ENCODE peak calls at places on chromosomes 11 and 22, in five cellular contexts. M, O, L, I and V are unnamed samples.

GRCh38 chr22:44026630-44027511 is 2.8 kb downstream of the PARVB start:
- DNase-seq in M (peak), O (peak), L (peak), I (peak), V (no peak)

GRCh38 chr22:40462195-40462988 is 92.0 kb downstream of the SGSM3 start:
- DNase-seq in M (no peak), O (no peak), L (no peak), I (no peak), V (no peak)

GRCh38 chr11:125250316-125250870 is 85.8 kb downstream of the PKNOX2 start:
- DNase-seq in M (no peak), O (no peak), L (no peak), I (no peak), V (no peak)

GRCh38 chr22:21590809-21591641 is 23.5 kb downstream of the UBE2L3 start:
- DNase-seq in M (no peak), O (no peak), L (no peak), I (peak), V (no peak)

GRCh38 chr22:47203554-47203991 is 441.1 kb downstream of the TBC1D22A start:
- DNase-seq in M (peak), O (peak), L (no peak), I (no peak), V (no peak)

GRCh38 chr11:68313574-68314202 is 1.3 kb downstream of the LRP5 start:
- DNase-seq in M (no peak), O (no peak), L (no peak), I (no peak), V (no peak)

GRCh38 chr11:113349528-113349927 is 35.1 kb downstream of the TTC12 start:
- DNase-seq in M (no peak), O (no peak), L (no peak), I (no peak), V (no peak)

GRCh38 chr11:122276221-122276620 is 160.2 kb upstream of the BLID start:
- DNase-seq in M (no peak), O (no peak), L (no peak), I (no peak), V (no peak)

GRCh38 chr11:83285131-83285770 is 916 bp downstream of the CCDC90B start:
- DNase-seq in M (no peak), O (no peak), L (no peak), I (peak), V (no peak)

GRCh38 chr22:23791737-23792645 is 5.2 kb downstream of the SMARCB1 start:
- DNase-seq in M (no peak), O (no peak), L (no peak), I (no peak), V (peak)

GRCh38 chr11:60396790-60397189 is 531 bp downstream of the MS4A14 start:
- DNase-seq in M (no peak), O (no peak), L (no peak), I (peak), V (no peak)

GRCh38 chr11:62646825-62647608 is 604 bp upstream of the GANAB start:
- DNase-seq in M (no peak), O (peak), L (no peak), I (no peak), V (no peak)

GRCh38 chr11:66579017-66579606 is 10.7 kb upstream of the CTSF start:
- DNase-seq in M (peak), O (peak), L (peak), I (peak), V (no peak)

GRCh38 chr11:95611827-95612226 is 177.8 kb downstream of the FAM76B start:
- DNase-seq in M (no peak), O (no peak), L (no peak), I (no peak), V (no peak)

GRCh38 chr22:19874307-19875060 is 19.8 kb upstream of the GNB1L start:
- DNase-seq in M (no peak), O (peak), L (no peak), I (no peak), V (peak)

GRCh38 chr11:11814614-11815452 is 26.9 kb upstream of the USP47 start:
- DNase-seq in M (no peak), O (no peak), L (no peak), I (no peak), V (no peak)

GRCh38 chr11:47395225-47396048 is 13.0 kb upstream of the SLC39A13 start:
- DNase-seq in M (no peak), O (no peak), L (no peak), I (no peak), V (peak)

GRCh38 chr11:68204402-68204801 is 8.7 kb downstream of the KMT5B start:
- DNase-seq in M (no peak), O (no peak), L (no peak), I (no peak), V (no peak)

GRCh38 chr11:103863497-103863896 is 172.9 kb upstream of the DDI1 start:
- DNase-seq in M (no peak), O (no peak), L (no peak), I (no peak), V (no peak)

GRCh38 chr11:76773921-76774361 is 9.2 kb upstream of the TSKU start:
- DNase-seq in M (peak), O (no peak), L (no peak), I (no peak), V (no peak)

GRCh38 chr11:2446590-2447252 is 1.9 kb downstream of the KCNQ1 start:
- DNase-seq in M (no peak), O (no peak), L (no peak), I (peak), V (peak)

GRCh38 chr11:56816259-56816658 is 67.8 kb upstream of the OR9G4 start:
- DNase-seq in M (no peak), O (no peak), L (no peak), I (no peak), V (no peak)

GRCh38 chr11:68411501-68411991 is 49.0 kb upstream of the PPP6R3 start:
- DNase-seq in M (no peak), O (no peak), L (no peak), I (no peak), V (no peak)

GRCh38 chr11:102882389-102883024 is 7.7 kb upstream of the MMP12 start:
- DNase-seq in M (no peak), O (no peak), L (no peak), I (no peak), V (no peak)

GRCh38 chr11:8988329-8989234 is 15.2 kb downstream of the NRIP3 start:
- DNase-seq in M (no peak), O (no peak), L (no peak), I (no peak), V (no peak)

GRCh38 chr11:119773016-119773415 is 44.0 kb upstream of the NECTIN1 start:
- DNase-seq in M (no peak), O (no peak), L (no peak), I (no peak), V (no peak)

GRCh38 chr11:79950172-79950571 is 509.3 kb upstream of the TENM4 start:
- DNase-seq in M (no peak), O (no peak), L (no peak), I (no peak), V (no peak)

GRCh38 chr11:1304376-1304775 is 5.1 kb downstream of the TOLLIP start:
- DNase-seq in M (peak), O (no peak), L (no peak), I (no peak), V (no peak)

GRCh38 chr22:21876486-21877176 is 9.2 kb upstream of the MAPK1 start:
- DNase-seq in M (no peak), O (no peak), L (no peak), I (no peak), V (no peak)

GRCh38 chr11:98307827-98308491 is 712.8 kb upstream of the CNTN5 start:
- DNase-seq in M (no peak), O (no peak), L (no peak), I (no peak), V (no peak)

GRCh38 chr11:34358666-34359547 is 1.1 kb upstream of the ABTB2 start:
- DNase-seq in M (peak), O (peak), L (peak), I (peak), V (peak)

GRCh38 chr11:34357646-34358257 is at the start of gene ABTB2:
- DNase-seq in M (peak), O (peak), L (peak), I (peak), V (peak)

GRCh38 chr11:34358258-34358665 is 452 bp upstream of the ABTB2 start:
- DNase-seq in M (peak), O (peak), L (peak), I (no peak), V (no peak)

GRCh38 chr11:34360056-34360455 is 2.2 kb upstream of the ABTB2 start:
- DNase-seq in M (no peak), O (no peak), L (no peak), I (no peak), V (no peak)

DNA sequence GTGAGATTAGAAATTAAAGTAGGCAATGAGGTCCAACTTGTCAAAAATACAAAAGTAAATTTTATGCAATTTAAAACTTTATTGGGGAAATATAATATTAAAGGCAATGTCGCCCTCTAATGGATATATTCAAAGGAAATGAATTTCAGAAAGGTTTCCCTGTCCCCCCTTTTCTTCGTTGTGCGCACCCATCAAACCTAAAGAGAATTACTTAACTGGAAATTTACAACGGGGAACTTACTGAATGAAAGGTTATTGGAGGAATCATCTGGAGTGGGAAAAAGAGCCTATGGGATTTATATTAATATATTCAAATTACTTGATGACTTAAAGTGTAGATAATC is 1.7 kb upstream of the ABTB2 start:
- DNase-seq in M (no peak), O (no peak), L (no peak), I (no peak), V (no peak)
- TF ChIP-seq CTCF in M (peak), O (peak), L (peak), I (peak), V (peak)

DNA sequence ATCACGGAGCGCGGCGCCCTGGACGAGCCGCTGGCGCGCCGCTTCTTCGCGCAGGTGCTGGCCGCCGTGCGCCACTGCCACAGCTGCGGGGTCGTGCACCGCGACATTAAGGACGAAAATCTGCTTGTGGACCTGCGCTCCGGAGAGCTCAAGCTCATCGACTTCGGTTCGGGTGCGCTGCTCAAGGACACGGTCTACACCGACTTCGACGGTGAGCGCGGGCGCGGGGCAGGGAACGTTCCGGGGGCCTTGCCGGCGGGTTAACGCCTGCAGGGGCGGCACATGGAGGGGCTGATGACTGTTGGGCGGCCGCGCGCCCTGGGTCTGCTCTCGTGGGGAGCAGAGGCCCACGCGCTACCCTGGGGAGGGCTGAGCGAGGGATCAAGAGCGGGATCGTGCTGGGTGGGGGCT is 1.0 kb downstream of the PIM3 start:
- DNase-seq in M (no peak), O (no peak), L (peak), I (no peak), V (peak)
- TF ChIP-seq CTCF in M (no peak), O (no peak), L (no peak), I (no peak), V (peak)

GRCh38 chr22:36739185-36739584 is 35.6 kb upstream of the CACNG2 start:
- DNase-seq in M (no peak), O (peak), L (no peak), I (no peak), V (no peak)

GRCh38 chr22:36738416-36739020 is 35.0 kb upstream of the CACNG2 start:
- DNase-seq in M (no peak), O (peak), L (no peak), I (no peak), V (no peak)

GRCh38 chr22:36741204-36741793 is 34.6 kb downstream of the IFT27 start:
- DNase-seq in M (no peak), O (peak), L (no peak), I (no peak), V (peak)

GRCh38 chr22:36741968-36742367 is 34.0 kb downstream of the IFT27 start:
- DNase-seq in M (no peak), O (peak), L (no peak), I (no peak), V (peak)

GRCh38 chr22:36740716-36741115 is 35.2 kb downstream of the IFT27 start:
- DNase-seq in M (no peak), O (no peak), L (no peak), I (no peak), V (peak)
- TF ChIP-seq CTCF in M (no peak), O (no peak), L (no peak), I (no peak), V (no peak)

GRCh38 chr11:16986434-16987204 is 27.6 kb downstream of the PLEKHA7 start:
- DNase-seq in M (no peak), O (no peak), L (no peak), I (peak), V (no peak)
- TF ChIP-seq CTCF in M (no peak), O (no peak), L (no peak), I (no peak), V (no peak)

GRCh38 chr11:111324277-111324720 is 26.0 kb downstream of the POU2AF3 start:
- DNase-seq in M (no peak), O (no peak), L (no peak), I (no peak), V (no peak)
- TF ChIP-seq CTCF in M (no peak), O (no peak), L (no peak), I (no peak), V (no peak)

DNA sequence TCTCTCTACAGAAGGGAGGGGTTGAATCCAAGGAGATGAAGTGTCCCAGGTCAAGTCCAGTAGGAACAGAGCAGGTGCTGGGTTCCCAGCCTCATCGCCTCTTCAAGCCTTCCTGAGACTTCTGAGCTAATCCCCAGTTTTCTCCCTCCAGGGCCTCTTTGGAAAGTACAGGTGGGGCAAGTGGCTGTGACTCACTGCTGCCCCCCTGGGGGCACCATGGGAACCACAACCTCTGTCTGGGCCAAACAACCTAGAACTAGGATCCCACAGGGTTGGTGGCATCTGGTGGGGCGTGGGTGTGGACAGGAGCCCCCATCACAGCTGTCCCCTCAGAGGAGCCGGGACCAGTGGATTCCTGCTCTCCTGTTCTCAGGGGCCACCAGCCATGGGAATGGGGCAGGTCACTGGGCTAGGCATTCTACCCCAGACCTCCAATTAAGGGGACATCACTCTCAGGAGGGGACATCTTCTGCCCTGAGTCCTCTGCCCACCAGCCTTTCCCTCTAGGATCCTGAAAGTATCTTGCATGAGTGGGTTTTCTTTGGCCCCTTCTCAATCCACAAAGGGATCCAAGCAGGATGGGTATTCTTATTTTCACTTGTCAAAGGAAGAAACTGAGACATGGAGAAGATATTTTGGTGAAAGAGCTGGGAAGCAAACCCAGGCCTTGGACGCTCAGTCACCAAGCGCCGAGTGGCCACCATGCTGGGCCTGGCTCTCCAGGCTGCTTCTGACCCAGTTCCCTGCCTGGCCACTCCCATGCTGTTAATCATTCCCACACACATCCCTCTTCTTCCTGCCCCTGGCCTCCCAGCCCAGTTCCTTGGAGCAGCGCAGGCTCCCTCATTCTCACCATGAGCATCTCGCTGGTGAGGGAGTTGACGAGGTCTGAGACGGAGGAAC is 23.8 kb downstream of the LRRC10B start:
- DNase-seq in M (no peak), O (no peak), L (peak), I (peak), V (no peak)
- TF ChIP-seq CTCF in M (peak), O (peak), L (peak), I (peak), V (peak)